ENCODE peak calls at places on chromosomes 3 and 15, in six cellular contexts. One of them, this sample, is unnamed.

GRCh38 chr15:99432271-99433025 is 133.3 kb upstream of the MEF2A start:
- DNase-seq in fibroblast of the aortic adventitia: no peak
- DNase-seq in uterus: peak
- DNase-seq in fibroblast of mammary gland: no peak
- DNase-seq in CD4-positive, alpha-beta T cell: peak
- DNase-seq in mesothelial cell of epicardium: no peak
- DNase-seq in this sample: no peak

GRCh38 chr15:83837946-83838571 is 184.1 kb downstream of the ADAMTSL3 start:
- DNase-seq in fibroblast of the aortic adventitia: no peak
- DNase-seq in uterus: no peak
- DNase-seq in fibroblast of mammary gland: peak
- DNase-seq in CD4-positive, alpha-beta T cell: no peak
- DNase-seq in mesothelial cell of epicardium: no peak
- DNase-seq in this sample: no peak

GRCh38 chr3:159929181-159929893 is 59.3 kb upstream of the IL12A start:
- DNase-seq in fibroblast of the aortic adventitia: peak
- DNase-seq in uterus: no peak
- DNase-seq in fibroblast of mammary gland: peak
- DNase-seq in CD4-positive, alpha-beta T cell: no peak
- DNase-seq in mesothelial cell of epicardium: no peak
- DNase-seq in this sample: no peak

GRCh38 chr3:11592460-11593298 is 51.0 kb downstream of the VGLL4 start:
- DNase-seq in fibroblast of the aortic adventitia: peak
- DNase-seq in uterus: peak
- DNase-seq in fibroblast of mammary gland: peak
- DNase-seq in CD4-positive, alpha-beta T cell: no peak
- DNase-seq in mesothelial cell of epicardium: no peak
- DNase-seq in this sample: no peak

GRCh38 chr3:29513236-29513635 is 232.4 kb downstream of the RBMS3 start:
- DNase-seq in fibroblast of the aortic adventitia: peak
- DNase-seq in uterus: peak
- DNase-seq in fibroblast of mammary gland: no peak
- DNase-seq in CD4-positive, alpha-beta T cell: no peak
- DNase-seq in mesothelial cell of epicardium: no peak
- DNase-seq in this sample: no peak

GRCh38 chr3:126982125-126982521 is 792 bp upstream of the PLXNA1 start:
- DNase-seq in fibroblast of the aortic adventitia: peak
- DNase-seq in uterus: no peak
- DNase-seq in fibroblast of mammary gland: peak
- DNase-seq in CD4-positive, alpha-beta T cell: peak
- DNase-seq in mesothelial cell of epicardium: no peak
- DNase-seq in this sample: no peak

GRCh38 chr3:58234516-58234931 is 3.1 kb upstream of the ABHD6 start:
- DNase-seq in fibroblast of the aortic adventitia: peak
- DNase-seq in uterus: no peak
- DNase-seq in fibroblast of mammary gland: peak
- DNase-seq in CD4-positive, alpha-beta T cell: no peak
- DNase-seq in mesothelial cell of epicardium: no peak
- DNase-seq in this sample: no peak

GRCh38 chr3:54916722-54917121 is 11.1 kb downstream of the LRTM1 start:
- DNase-seq in fibroblast of the aortic adventitia: peak
- DNase-seq in uterus: no peak
- DNase-seq in fibroblast of mammary gland: peak
- DNase-seq in CD4-positive, alpha-beta T cell: no peak
- DNase-seq in mesothelial cell of epicardium: no peak
- DNase-seq in this sample: no peak

GRCh38 chr3:196634224-196634623 is 5.3 kb upstream of the NRROS start:
- DNase-seq in fibroblast of the aortic adventitia: no peak
- DNase-seq in uterus: no peak
- DNase-seq in fibroblast of mammary gland: no peak
- DNase-seq in CD4-positive, alpha-beta T cell: no peak
- DNase-seq in mesothelial cell of epicardium: no peak
- DNase-seq in this sample: no peak

GRCh38 chr3:37545479-37545878 is 316.2 kb upstream of the CTDSPL start:
- DNase-seq in fibroblast of the aortic adventitia: no peak
- DNase-seq in uterus: no peak
- DNase-seq in fibroblast of mammary gland: no peak
- DNase-seq in CD4-positive, alpha-beta T cell: no peak
- DNase-seq in mesothelial cell of epicardium: no peak
- DNase-seq in this sample: no peak

GRCh38 chr15:96344706-96345559 is 14.4 kb downstream of the NR2F2 start:
- DNase-seq in fibroblast of the aortic adventitia: no peak
- DNase-seq in uterus: no peak
- DNase-seq in fibroblast of mammary gland: no peak
- DNase-seq in CD4-positive, alpha-beta T cell: no peak
- DNase-seq in mesothelial cell of epicardium: no peak
- DNase-seq in this sample: no peak

GRCh38 chr15:80536231-80536630 is 132.0 kb downstream of the ARNT2 start:
- DNase-seq in fibroblast of the aortic adventitia: no peak
- DNase-seq in uterus: no peak
- DNase-seq in fibroblast of mammary gland: no peak
- DNase-seq in CD4-positive, alpha-beta T cell: no peak
- DNase-seq in mesothelial cell of epicardium: no peak
- DNase-seq in this sample: no peak

GRCh38 chr3:50675179-50676030 is 678 bp downstream of the DOCK3 start:
- DNase-seq in fibroblast of the aortic adventitia: no peak
- DNase-seq in uterus: no peak
- DNase-seq in fibroblast of mammary gland: no peak
- DNase-seq in CD4-positive, alpha-beta T cell: peak
- DNase-seq in mesothelial cell of epicardium: peak
- DNase-seq in this sample: peak

DNA sequence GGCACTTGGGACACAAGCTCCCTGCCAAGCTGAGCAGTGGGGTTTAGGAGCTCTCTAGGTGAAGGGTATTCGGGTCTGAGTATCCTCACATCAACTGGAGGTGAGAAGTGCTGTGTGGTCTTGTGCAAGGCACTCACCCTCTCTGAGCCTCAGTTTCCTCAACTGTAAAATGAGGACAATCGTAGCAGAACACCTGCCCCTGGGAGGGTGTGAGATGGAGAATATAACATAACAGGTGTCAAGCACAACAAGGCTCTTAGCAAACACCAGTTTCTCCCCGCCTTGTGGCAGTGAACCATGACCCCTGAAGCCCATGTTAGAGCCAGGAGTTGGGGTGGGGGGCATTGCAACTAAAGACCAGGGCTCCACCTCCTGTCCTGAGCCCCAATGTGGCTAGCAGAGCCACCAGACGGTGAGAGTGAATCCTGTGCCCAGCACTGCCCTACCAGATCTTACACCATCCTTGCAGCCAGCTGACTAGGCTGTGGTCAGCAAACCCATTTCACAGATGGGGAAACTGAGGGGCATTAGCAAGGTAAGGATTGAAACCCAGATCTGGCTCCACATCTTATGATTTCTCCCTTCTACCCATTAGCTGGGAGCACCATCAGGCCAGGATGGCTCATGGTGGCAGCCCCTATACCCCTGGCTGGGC is 2.6 kb upstream of the PLXND1 start:
- DNase-seq in fibroblast of the aortic adventitia: no peak
- DNase-seq in uterus: no peak
- DNase-seq in fibroblast of mammary gland: no peak
- DNase-seq in CD4-positive, alpha-beta T cell: no peak
- DNase-seq in mesothelial cell of epicardium: no peak
- DNase-seq in this sample: no peak
- TF ChIP-seq CTCF in fibroblast of the aortic adventitia: no peak
- TF ChIP-seq CTCF in uterus: no peak
- TF ChIP-seq CTCF in fibroblast of mammary gland: no peak
- TF ChIP-seq CTCF in CD4-positive, alpha-beta T cell: no peak
- TF ChIP-seq CTCF in mesothelial cell of epicardium: no peak
- TF ChIP-seq CTCF in this sample: no peak

GRCh38 chr15:85543741-85544155 is 163.3 kb downstream of the AKAP13 start:
- DNase-seq in fibroblast of the aortic adventitia: no peak
- DNase-seq in uterus: peak
- DNase-seq in fibroblast of mammary gland: no peak
- DNase-seq in CD4-positive, alpha-beta T cell: peak
- DNase-seq in mesothelial cell of epicardium: no peak
- DNase-seq in this sample: peak
- TF ChIP-seq CTCF in fibroblast of the aortic adventitia: peak
- TF ChIP-seq CTCF in uterus: no peak
- TF ChIP-seq CTCF in fibroblast of mammary gland: no peak
- TF ChIP-seq CTCF in CD4-positive, alpha-beta T cell: peak
- TF ChIP-seq CTCF in mesothelial cell of epicardium: no peak
- TF ChIP-seq CTCF in this sample: peak

GRCh38 chr3:34683851-34684250 is 885.4 kb downstream of the PDCD6IP start:
- DNase-seq in fibroblast of the aortic adventitia: peak
- DNase-seq in uterus: peak
- DNase-seq in fibroblast of mammary gland: peak
- DNase-seq in CD4-positive, alpha-beta T cell: no peak
- DNase-seq in mesothelial cell of epicardium: peak
- DNase-seq in this sample: no peak
- TF ChIP-seq CTCF in fibroblast of the aortic adventitia: peak
- TF ChIP-seq CTCF in uterus: peak
- TF ChIP-seq CTCF in fibroblast of mammary gland: peak
- TF ChIP-seq CTCF in CD4-positive, alpha-beta T cell: no peak
- TF ChIP-seq CTCF in mesothelial cell of epicardium: peak
- TF ChIP-seq CTCF in this sample: peak

DNA sequence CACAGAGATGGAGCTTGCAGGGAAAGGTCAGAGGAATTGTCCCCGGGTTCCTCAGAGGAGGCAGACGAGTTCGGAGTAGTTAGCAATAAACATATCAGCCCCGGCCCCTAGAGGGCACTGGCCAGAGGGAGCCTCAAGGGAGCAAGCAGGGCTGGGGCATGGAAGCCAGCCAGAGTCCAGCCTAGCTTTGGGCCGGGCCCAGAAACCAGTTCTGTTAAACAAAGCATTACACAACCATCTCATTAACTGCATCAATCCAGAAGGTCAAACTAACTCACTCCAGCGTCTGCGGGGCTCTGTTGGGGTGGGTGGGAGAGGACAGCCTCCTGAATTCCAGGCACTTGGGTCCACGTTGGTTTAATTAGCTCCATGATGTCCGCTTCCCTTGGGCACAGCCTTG is 41.0 kb upstream of the IREB2 start:
- DNase-seq in fibroblast of the aortic adventitia: peak
- DNase-seq in uterus: no peak
- DNase-seq in fibroblast of mammary gland: peak
- DNase-seq in CD4-positive, alpha-beta T cell: no peak
- DNase-seq in mesothelial cell of epicardium: no peak
- DNase-seq in this sample: no peak
- TF ChIP-seq CTCF in fibroblast of the aortic adventitia: peak
- TF ChIP-seq CTCF in uterus: no peak
- TF ChIP-seq CTCF in fibroblast of mammary gland: peak
- TF ChIP-seq CTCF in CD4-positive, alpha-beta T cell: no peak
- TF ChIP-seq CTCF in mesothelial cell of epicardium: no peak
- TF ChIP-seq CTCF in this sample: no peak

GRCh38 chr3:184583345-184584000 is 21.9 kb downstream of the EPHB3 start:
- DNase-seq in fibroblast of the aortic adventitia: peak
- DNase-seq in uterus: no peak
- DNase-seq in fibroblast of mammary gland: no peak
- DNase-seq in CD4-positive, alpha-beta T cell: no peak
- DNase-seq in mesothelial cell of epicardium: peak
- DNase-seq in this sample: no peak

GRCh38 chr3:184585545-184585944 is 24.0 kb downstream of the EPHB3 start:
- DNase-seq in fibroblast of the aortic adventitia: no peak
- DNase-seq in uterus: no peak
- DNase-seq in fibroblast of mammary gland: no peak
- DNase-seq in CD4-positive, alpha-beta T cell: no peak
- DNase-seq in mesothelial cell of epicardium: no peak
- DNase-seq in this sample: no peak

GRCh38 chr3:184582583-184582982 is 21.0 kb downstream of the EPHB3 start:
- DNase-seq in fibroblast of the aortic adventitia: peak
- DNase-seq in uterus: no peak
- DNase-seq in fibroblast of mammary gland: peak
- DNase-seq in CD4-positive, alpha-beta T cell: no peak
- DNase-seq in mesothelial cell of epicardium: no peak
- DNase-seq in this sample: no peak

GRCh38 chr3:184582998-184583344 is 21.4 kb downstream of the EPHB3 start:
- DNase-seq in fibroblast of the aortic adventitia: no peak
- DNase-seq in uterus: no peak
- DNase-seq in fibroblast of mammary gland: no peak
- DNase-seq in CD4-positive, alpha-beta T cell: no peak
- DNase-seq in mesothelial cell of epicardium: no peak
- DNase-seq in this sample: no peak

DNA sequence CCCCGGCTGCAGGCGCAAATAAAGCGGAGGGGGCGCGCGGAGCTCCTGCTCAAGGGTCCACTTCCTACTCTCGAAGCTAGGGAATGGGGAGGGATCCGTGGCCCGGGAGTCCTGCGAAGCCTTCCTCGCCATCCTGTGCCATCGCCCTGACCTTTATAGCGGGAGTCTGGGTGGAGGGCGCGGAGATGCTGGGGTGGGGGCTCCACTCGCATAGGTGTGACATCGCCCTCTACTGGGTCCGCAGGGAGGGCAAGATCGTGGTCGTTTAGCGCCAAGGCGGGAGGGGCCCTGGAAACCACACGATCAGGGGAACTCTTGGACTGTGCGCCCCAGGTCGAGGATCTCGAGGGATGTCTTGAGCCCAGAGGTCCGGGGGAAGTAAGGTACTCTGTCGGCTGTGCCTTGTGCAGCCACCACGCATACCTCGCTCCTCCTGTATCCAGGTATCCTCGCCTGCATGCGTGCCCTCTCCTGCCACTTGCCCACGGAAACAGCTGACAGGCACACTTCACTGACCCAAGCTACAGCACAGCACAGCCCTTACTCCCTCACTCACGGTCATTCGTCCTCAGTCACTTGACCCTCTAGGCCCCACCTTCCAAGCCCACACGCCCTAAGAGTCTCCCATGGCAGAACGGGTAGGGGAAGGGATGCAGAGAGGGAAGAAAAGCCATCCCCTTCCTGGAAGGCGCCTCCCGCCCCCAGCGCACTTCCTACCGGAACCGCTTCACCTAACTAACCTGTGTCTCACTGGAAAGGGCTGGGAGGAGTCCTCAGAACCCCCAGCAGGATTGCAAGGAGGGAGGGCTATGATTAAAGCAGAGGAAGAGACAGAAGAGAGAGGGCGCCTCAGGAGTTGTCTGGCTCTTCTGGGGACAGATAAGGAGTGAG is 22.7 kb downstream of the EPHB3 start:
- DNase-seq in fibroblast of the aortic adventitia: no peak
- DNase-seq in uterus: no peak
- DNase-seq in fibroblast of mammary gland: no peak
- DNase-seq in CD4-positive, alpha-beta T cell: no peak
- DNase-seq in mesothelial cell of epicardium: peak
- DNase-seq in this sample: no peak
- TF ChIP-seq CTCF in fibroblast of the aortic adventitia: no peak
- TF ChIP-seq CTCF in uterus: peak
- TF ChIP-seq CTCF in fibroblast of mammary gland: peak
- TF ChIP-seq CTCF in CD4-positive, alpha-beta T cell: peak
- TF ChIP-seq CTCF in mesothelial cell of epicardium: no peak
- TF ChIP-seq CTCF in this sample: no peak

DNA sequence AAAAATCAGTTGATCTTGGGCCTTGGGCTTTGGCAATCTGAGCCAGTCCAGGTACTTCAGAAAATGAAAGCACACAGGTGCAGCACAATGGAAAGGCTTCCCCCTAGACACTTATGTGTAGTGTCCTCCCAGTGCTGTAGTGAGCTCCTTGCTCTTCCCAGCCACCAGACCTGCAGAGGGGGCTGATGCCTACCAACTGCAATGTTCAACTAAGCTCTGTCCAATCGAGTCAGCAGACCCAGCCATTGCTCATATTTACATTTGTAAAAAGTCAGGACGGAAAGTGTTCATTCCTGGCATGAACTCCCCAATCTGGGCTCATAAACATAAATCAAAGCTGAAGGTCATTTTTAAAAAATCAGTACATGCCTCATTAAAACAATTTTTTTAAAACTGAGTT is 73.0 kb downstream of the FOXP1 start:
- DNase-seq in fibroblast of the aortic adventitia: peak
- DNase-seq in uterus: no peak
- DNase-seq in fibroblast of mammary gland: peak
- DNase-seq in CD4-positive, alpha-beta T cell: no peak
- DNase-seq in mesothelial cell of epicardium: no peak
- DNase-seq in this sample: no peak
- TF ChIP-seq CTCF in fibroblast of the aortic adventitia: peak
- TF ChIP-seq CTCF in uterus: no peak
- TF ChIP-seq CTCF in fibroblast of mammary gland: peak
- TF ChIP-seq CTCF in CD4-positive, alpha-beta T cell: no peak
- TF ChIP-seq CTCF in mesothelial cell of epicardium: no peak
- TF ChIP-seq CTCF in this sample: no peak